ENCODE peak calls at places on chromosomes 6 and 20, in ten cellular contexts. O is IMR-90, R is transverse colon, J is lower lobe of right lung, G is bronchial epithelial cell, P is sigmoid colon, A is heart right ventricle, Z is stomach, W is upper lobe of left lung, Y is HepG2. X is an unnamed sample.

GRCh38 chr6:71534916-71535315 is 246.3 kb downstream of the OGFRL1 start:
- DNase-seq in O (no peak), R (no peak), J (no peak), G (no peak), P (no peak), A (no peak), Z (no peak), W (no peak), Y (no peak), X (no peak)

GRCh38 chr20:50369225-50370035 is 140.8 kb upstream of the PTPN1 start:
- DNase-seq in O (no peak), R (peak; percentile 89), J (peak; percentile 87), G (no peak), P (no peak), A (no peak), Z (peak; percentile 93), W (peak; percentile 90), Y (peak; percentile 83), X (no peak)

GRCh38 chr20:50172347-50173013 is 18.1 kb upstream of the CEBPB start:
- DNase-seq in O (peak; percentile 65), R (peak; percentile 83), J (peak; percentile 92), G (no peak), P (peak; percentile 96), A (peak; percentile 93), Z (peak; percentile 88), W (peak; percentile 96), Y (peak; percentile 97), X (no peak)

GRCh38 chr20:25055711-25056492 is 2.0 kb downstream of the ACSS1 start:
- DNase-seq in O (peak; percentile 4), R (peak; percentile 30), J (no peak), G (no peak), P (peak; percentile 63), A (no peak), Z (peak; percentile 32), W (peak; percentile 61), Y (no peak), X (no peak)

GRCh38 chr20:32539063-32539816 is 45.9 kb downstream of the NOL4L start:
- DNase-seq in O (no peak), R (peak; percentile 25), J (no peak), G (no peak), P (no peak), A (no peak), Z (no peak), W (no peak), Y (no peak), X (no peak)

GRCh38 chr20:54848262-54848661 is 372.9 kb downstream of the DOK5 start:
- DNase-seq in O (no peak), R (no peak), J (no peak), G (no peak), P (no peak), A (no peak), Z (no peak), W (no peak), Y (no peak), X (no peak)

GRCh38 chr20:53940883-53941546 is 129.4 kb downstream of the BCAS1 start:
- DNase-seq in O (peak; percentile 94), R (no peak), J (no peak), G (peak; percentile 46), P (no peak), A (peak; percentile 50), Z (no peak), W (no peak), Y (no peak), X (peak; percentile 63)

GRCh38 chr6:113182370-113183141 is 674.6 kb upstream of the MARCKS start:
- DNase-seq in O (peak; percentile 83), R (no peak), J (no peak), G (peak; percentile 52), P (no peak), A (no peak), Z (no peak), W (no peak), Y (peak; percentile 2), X (peak; percentile 62)

GRCh38 chr6:119343167-119343566 is 6.4 kb downstream of the MAN1A1 start:
- DNase-seq in O (no peak), R (no peak), J (no peak), G (no peak), P (no peak), A (no peak), Z (no peak), W (no peak), Y (no peak), X (no peak)
- TF ChIP-seq CTCF in O (no peak), R (no peak), J (no peak), G (no peak), P (no peak), A (peak; percentile 16), Z (no peak), W (no peak), Y (no peak), X (no peak)

GRCh38 chr6:149472241-149472640 is 12.6 kb downstream of the ZC3H12D start:
- DNase-seq in O (no peak), R (no peak), J (no peak), G (no peak), P (no peak), A (no peak), Z (no peak), W (no peak), Y (no peak), X (no peak)

GRCh38 chr6:149476789-149477455 is 7.9 kb downstream of the ZC3H12D start:
- DNase-seq in O (no peak), R (no peak), J (no peak), G (no peak), P (peak; percentile 27), A (no peak), Z (no peak), W (no peak), Y (no peak), X (no peak)

GRCh38 chr6:149471801-149472200 is 13.0 kb downstream of the ZC3H12D start:
- DNase-seq in O (no peak), R (no peak), J (no peak), G (no peak), P (no peak), A (no peak), Z (no peak), W (no peak), Y (no peak), X (no peak)

GRCh38 chr6:149473080-149474052 is 11.4 kb downstream of the ZC3H12D start:
- DNase-seq in O (no peak), R (peak; percentile 89), J (no peak), G (peak; percentile 51), P (no peak), A (no peak), Z (peak; percentile 44), W (no peak), Y (peak; percentile 65), X (no peak)

GRCh38 chr6:149474108-149474935 is 10.5 kb downstream of the ZC3H12D start:
- DNase-seq in O (no peak), R (peak; percentile 60), J (no peak), G (no peak), P (no peak), A (no peak), Z (no peak), W (no peak), Y (no peak), X (no peak)
- H3K27me3 ChIP-seq in O (peaks cover 22% of the 10 kb centered on the region), R (no peaks in the 10 kb centered on the region), J (no peaks in the 10 kb centered on the region), G (peaks cover 3% of the 10 kb centered on the region), P (no peaks in the 10 kb centered on the region), A (no peaks in the 10 kb centered on the region), Z (no peaks in the 10 kb centered on the region), W (no peaks in the 10 kb centered on the region), Y (no peaks in the 10 kb centered on the region), X (no peaks in the 10 kb centered on the region)

GRCh38 chr20:4776079-4776630 is 54.4 kb downstream of the PRND start:
- DNase-seq in O (no peak), R (no peak), J (no peak), G (no peak), P (no peak), A (no peak), Z (no peak), W (no peak), Y (no peak), X (no peak)

GRCh38 chr20:4772132-4772531 is 50.4 kb downstream of the PRND start:
- DNase-seq in O (no peak), R (no peak), J (no peak), G (no peak), P (no peak), A (no peak), Z (no peak), W (no peak), Y (no peak), X (no peak)

GRCh38 chr20:4773736-4774135 is 52.0 kb downstream of the PRND start:
- DNase-seq in O (no peak), R (no peak), J (no peak), G (no peak), P (no peak), A (no peak), Z (no peak), W (no peak), Y (no peak), X (no peak)

GRCh38 chr20:4774209-4774608 is 52.5 kb downstream of the PRND start:
- DNase-seq in O (no peak), R (no peak), J (no peak), G (no peak), P (no peak), A (no peak), Z (no peak), W (no peak), Y (no peak), X (no peak)

DNA sequence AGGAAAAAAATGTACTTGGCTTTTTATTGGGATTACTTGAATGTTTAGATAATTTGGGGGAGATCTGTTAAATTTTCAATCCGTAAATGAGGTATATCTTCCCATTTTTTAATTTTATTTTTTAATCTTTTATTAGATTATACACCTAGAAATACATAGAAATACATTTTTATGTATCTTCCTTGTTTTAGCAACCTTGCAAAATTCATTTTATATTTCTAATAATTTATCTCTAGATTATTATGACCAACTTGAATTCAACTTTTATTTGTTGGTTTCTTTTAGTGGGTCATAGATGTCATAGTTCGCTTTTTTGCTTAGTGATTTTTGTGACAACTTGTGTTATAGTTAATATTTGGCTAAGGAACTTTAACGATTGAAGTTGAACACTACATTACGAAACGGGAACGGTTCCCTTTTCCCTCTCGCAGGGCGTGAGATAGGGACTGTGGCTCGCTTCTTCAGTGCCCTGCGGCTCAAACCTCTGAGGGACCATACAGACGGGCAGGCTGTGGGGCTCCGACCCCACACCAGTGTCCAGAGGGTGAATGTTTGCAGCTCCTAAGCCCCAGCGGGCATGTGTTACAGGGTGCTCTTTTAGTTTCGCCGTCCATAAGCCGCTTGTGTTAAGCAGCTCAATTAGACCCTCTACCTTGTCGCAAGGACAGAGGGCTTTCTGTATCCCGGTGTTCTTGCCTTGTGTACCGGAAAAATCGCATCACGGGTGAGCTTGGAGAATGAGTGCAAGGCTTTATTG is 53.8 kb downstream of the PRND start:
- DNase-seq in O (no peak), R (no peak), J (peak; percentile 55), G (no peak), P (no peak), A (no peak), Z (no peak), W (no peak), Y (no peak), X (no peak)
- H3K4me3 ChIP-seq in O (no peak overlapping the region), R (no peak overlapping the region), J (no peak overlapping the region), G (no peak overlapping the region), P (no peak overlapping the region), A (no peak overlapping the region), Z (no peak overlapping the region), W (no peak overlapping the region), Y (peak overlapping the region; percentile 19), X (no peak overlapping the region)

DNA sequence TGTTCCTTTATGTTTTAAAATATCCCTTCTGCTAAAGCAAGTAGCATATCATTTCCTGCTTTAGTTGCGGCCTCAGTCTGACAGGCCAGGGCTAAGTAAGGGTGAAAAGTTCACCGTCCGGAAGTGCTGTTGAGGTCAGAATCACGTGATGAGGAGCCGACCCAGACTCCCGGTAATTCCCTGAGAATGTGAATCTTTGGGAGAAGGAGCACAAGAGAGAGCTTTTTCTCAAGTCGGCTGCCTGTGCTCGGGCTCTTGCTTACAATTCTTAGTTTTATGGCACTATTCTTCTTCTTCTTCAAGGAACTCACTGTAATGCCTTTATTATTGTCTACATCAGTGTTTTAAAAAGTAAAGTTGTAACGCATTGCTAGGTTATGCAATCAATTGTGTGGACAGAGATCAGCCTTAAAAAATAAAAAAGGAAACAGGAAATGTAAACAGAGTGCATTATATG is 309.3 kb downstream of the PRL start:
- DNase-seq in O (peak; percentile 97), R (peak; percentile 73), J (peak; percentile 48), G (peak; percentile 83), P (peak; percentile 88), A (peak; percentile 43), Z (peak; percentile 44), W (peak; percentile 77), Y (peak; percentile 5), X (peak; percentile 81)
- TF ChIP-seq CTCF in O (no peak), R (no peak), J (no peak), G (no peak), P (no peak), A (no peak), Z (no peak), W (no peak), Y (no peak), X (no peak)